ENCODE peak calls at places on chromosomes 6 and 20, in five cellular contexts. N is effector CD4-positive, alpha-beta T cell; E is AG10803; K is WTC11; H is ascending aorta. T is an unnamed sample.

GRCh38 chr6:167401525-167402194 is 76.8 kb downstream of the TTLL2 start:
- DNase-seq in H (no peak), E (no peak), N (no peak), K (no peak), T (no peak)

GRCh38 chr20:5863040-5863811 is 87.1 kb downstream of the TRMT6 start:
- DNase-seq in H (no peak), K (no peak), N (no peak), E (peak; percentile 64), T (peak; percentile 9)

GRCh38 chr20:4560667-4561066 is 161.0 kb upstream of the PRND start:
- DNase-seq in N (no peak), H (no peak), K (no peak), E (peak; percentile 16), T (no peak)

GRCh38 chr6:77021232-77021631 is 442.1 kb downstream of the HTR1B start:
- DNase-seq in H (no peak), N (no peak), K (no peak), E (no peak), T (no peak)

GRCh38 chr20:11906626-11907480 is 10.8 kb upstream of the BTBD3 start:
- DNase-seq in K (no peak), E (no peak), N (no peak), H (no peak), T (no peak)

GRCh38 chr6:82408952-82409421 is 45.4 kb downstream of the TPBG start:
- DNase-seq in H (no peak), N (no peak), E (peak; percentile 64), K (no peak), T (no peak)

GRCh38 chr20:45346291-45346718 is 1.9 kb downstream of the SDC4 start:
- DNase-seq in H (no peak), N (no peak), E (no peak), K (no peak), T (no peak)

GRCh38 chr6:53432318-53433161 is 83.8 kb upstream of the ELOVL5 start:
- DNase-seq in E (peak; percentile 58), H (no peak), N (no peak), K (no peak), T (no peak)

GRCh38 chr20:51176846-51177245 is 153.9 kb upstream of the KCNG1 start:
- DNase-seq in H (no peak), E (no peak), N (no peak), K (no peak), T (no peak)

GRCh38 chr6:112579601-112580000 is 232.5 kb downstream of the RFPL4B start:
- DNase-seq in E (no peak), H (no peak), K (no peak), N (no peak), T (no peak)

GRCh38 chr6:51394061-51394460 is 575.4 kb downstream of the TFAP2B start:
- DNase-seq in H (no peak), K (no peak), E (no peak), N (no peak), T (no peak)

GRCh38 chr6:81812416-81812815 is 59.9 kb upstream of the TENT5A start:
- DNase-seq in K (no peak), N (no peak), E (no peak), H (no peak), T (peak; percentile 12)

GRCh38 chr6:136550045-136550329 is 235 bp downstream of the MAP7 start:
- DNase-seq in E (no peak), K (no peak), N (peak; percentile 2), H (no peak), T (no peak)

GRCh38 chr20:44026932-44027685 is 112.5 kb downstream of the TOX2 start:
- DNase-seq in E (peak; percentile 74), K (no peak), N (no peak), H (peak; percentile 51), T (no peak)

GRCh38 chr6:82259389-82259788 is 11.8 kb upstream of the IBTK start:
- DNase-seq in K (no peak), H (no peak), E (no peak), N (no peak), T (peak; percentile 17)

GRCh38 chr6:169701218-169701952 is 444 bp downstream of the WDR27 start:
- DNase-seq in N (no peak), K (no peak), E (no peak), H (no peak), T (no peak)

GRCh38 chr6:44396968-44397367 is 9.5 kb downstream of the CDC5L start:
- DNase-seq in H (no peak), K (no peak), N (no peak), E (no peak), T (peak; percentile 61)

GRCh38 chr20:46011631-46012482 is 3.1 kb downstream of the MMP9 start:
- DNase-seq in H (no peak), N (no peak), E (peak; percentile 10), K (peak; percentile 100), T (no peak)

GRCh38 chr20:24764825-24765224 is 184.2 kb upstream of the CST7 start:
- DNase-seq in H (peak; percentile 34), K (no peak), N (no peak), E (no peak), T (no peak)

GRCh38 chr6:154242617-154243357 is 113.8 kb downstream of the IPCEF1 start:
- DNase-seq in E (no peak), H (no peak), N (no peak), K (no peak), T (no peak)

GRCh38 chr6:149324428-149324827 is 6.9 kb downstream of the TAB2 start:
- DNase-seq in E (no peak), H (no peak), K (no peak), N (no peak), T (no peak)

GRCh38 chr6:4358414-4359107 is 223.2 kb upstream of the ECI2 start:
- DNase-seq in N (no peak), H (peak; percentile 99), K (peak; percentile 27), E (peak; percentile 100), T (peak; percentile 80)

GRCh38 chr20:40457404-40457803 is 231.6 kb downstream of the MAFB start:
- DNase-seq in E (no peak), H (no peak), K (no peak), N (no peak), T (no peak)

GRCh38 chr6:142834853-142835252 is 110.1 kb downstream of the HIVEP2 start:
- DNase-seq in E (no peak), N (no peak), H (no peak), K (no peak), T (no peak)

GRCh38 chr6:128504003-128504654 is 16.3 kb downstream of the PTPRK start:
- DNase-seq in H (no peak), N (no peak), K (no peak), E (no peak), T (no peak)

GRCh38 chr6:91681341-91681740 is 1094.5 kb upstream of the MAP3K7 start:
- DNase-seq in K (no peak), N (no peak), H (no peak), E (no peak), T (no peak)

GRCh38 chr6:161162722-161163121 is 111.1 kb downstream of the AGPAT4 start:
- DNase-seq in E (no peak), K (no peak), N (no peak), H (no peak), T (no peak)

GRCh38 chr20:37968726-37969401 is 64.4 kb downstream of the TTI1 start:
- DNase-seq in K (no peak), N (no peak), E (peak; percentile 5), H (no peak), T (no peak)

GRCh38 chr20:56572178-56572577 is 39.1 kb downstream of the FAM209B start:
- DNase-seq in N (no peak), H (no peak), E (no peak), K (no peak), T (no peak)

GRCh38 chr20:48773837-48774418 is 53.9 kb downstream of the PREX1 start:
- DNase-seq in N (no peak), E (peak; percentile 78), K (no peak), H (no peak), T (no peak)

GRCh38 chr6:31799781-31800180 is 4.2 kb upstream of the VARS1 start:
- DNase-seq in H (peak; percentile 82), E (no peak), K (no peak), N (no peak), T (no peak)

GRCh38 chr6:170247178-170247701 is 43.6 kb downstream of the DLL1 start:
- DNase-seq in N (no peak), E (no peak), K (no peak), H (no peak), T (no peak)

GRCh38 chr6:142444800-142445405 is 143.1 kb downstream of the ADGRG6 start:
- DNase-seq in H (no peak), N (no peak), K (no peak), E (peak; percentile 21), T (no peak)

GRCh38 chr6:13554929-13555333 is 19.5 kb upstream of the SIRT5 start:
- DNase-seq in K (peak; percentile 70), H (no peak), E (peak; percentile 15), N (no peak), T (peak; percentile 74)

T was measured in globus pallidus.